ENCODE peak calls at places on chromosomes 7 and 10, in ten cellular contexts. K, D, A, S, Y, E, V, R, Q and C are unnamed samples.

GRCh38 chr7:130430841-130431713 is 9.7 kb downstream of the CEP41 start:
- DNase-seq in R (no peak), Y (no peak), D (no peak), E (no peak), A (peak), K (no peak), V (no peak), S (no peak), Q (no peak), C (peak)

GRCh38 chr7:48424731-48425130 is 253.5 kb downstream of the ABCA13 start:
- DNase-seq in V (no peak), D (no peak), A (peak), E (no peak), R (no peak), Y (no peak), Q (no peak), K (peak), S (peak), C (no peak)

GRCh38 chr7:80139179-80139578 is 4.5 kb downstream of the GNAI1 start:
- DNase-seq in S (peak), A (no peak), E (no peak), Y (no peak), R (no peak), V (no peak), D (no peak), Q (no peak), K (no peak), C (no peak)

GRCh38 chr10:59227136-59227673 is 50.8 kb downstream of the PHYHIPL start:
- DNase-seq in V (no peak), K (peak), S (peak), D (no peak), R (no peak), A (peak), Y (no peak), Q (no peak), E (no peak), C (no peak)

GRCh38 chr10:101834341-101834740 is 9.3 kb downstream of the KCNIP2 start:
- DNase-seq in K (no peak), Q (no peak), S (peak), D (peak), Y (no peak), V (no peak), R (no peak), A (no peak), E (no peak), C (no peak)

GRCh38 chr10:43249962-43250624 is 16.8 kb downstream of the RASGEF1A start:
- DNase-seq in Q (no peak), D (no peak), K (peak), S (peak), Y (peak), V (no peak), E (peak), R (peak), A (peak), C (no peak)

GRCh38 chr7:105218215-105218614 is 170.5 kb downstream of the SRPK2 start:
- DNase-seq in D (no peak), A (peak), R (no peak), K (no peak), V (no peak), Y (no peak), E (no peak), S (peak), Q (no peak), C (no peak)

GRCh38 chr10:118741994-118742393 is 12.8 kb downstream of the CACUL1 start:
- DNase-seq in R (no peak), D (no peak), K (no peak), E (no peak), S (peak), V (no peak), Y (no peak), A (peak), Q (no peak), C (no peak)

GRCh38 chr7:378551-379455 is 88.8 kb downstream of the FOXL3 start:
- DNase-seq in A (no peak), S (no peak), R (peak), E (peak), V (no peak), Y (no peak), Q (no peak), K (peak), D (peak), C (no peak)

GRCh38 chr10:36771725-36772124 is 353.7 kb upstream of the ANKRD30A start:
- DNase-seq in S (no peak), E (no peak), V (no peak), K (no peak), R (no peak), D (no peak), Y (no peak), A (no peak), Q (no peak), C (no peak)

GRCh38 chr7:148650232-148650858 is 48.4 kb upstream of the CUL1 start:
- DNase-seq in E (no peak), D (no peak), Q (no peak), A (peak), S (peak), Y (no peak), K (no peak), R (no peak), V (no peak), C (no peak)

GRCh38 chr10:97882142-97883091 is 32.8 kb downstream of the GOLGA7B start:
- DNase-seq in S (peak), E (no peak), R (peak), D (no peak), K (no peak), V (no peak), Y (no peak), Q (peak), A (peak), C (no peak)

GRCh38 chr10:103688451-103688850 is 166.9 kb downstream of the SH3PXD2A start:
- DNase-seq in A (no peak), D (no peak), R (no peak), K (no peak), S (no peak), Y (no peak), V (no peak), Q (no peak), E (no peak), C (no peak)

GRCh38 chr10:121698336-121698735 is 100.1 kb upstream of the FGFR2 start:
- DNase-seq in S (no peak), D (no peak), E (no peak), A (peak), K (no peak), R (no peak), Q (no peak), Y (no peak), V (no peak), C (no peak)

DNA sequence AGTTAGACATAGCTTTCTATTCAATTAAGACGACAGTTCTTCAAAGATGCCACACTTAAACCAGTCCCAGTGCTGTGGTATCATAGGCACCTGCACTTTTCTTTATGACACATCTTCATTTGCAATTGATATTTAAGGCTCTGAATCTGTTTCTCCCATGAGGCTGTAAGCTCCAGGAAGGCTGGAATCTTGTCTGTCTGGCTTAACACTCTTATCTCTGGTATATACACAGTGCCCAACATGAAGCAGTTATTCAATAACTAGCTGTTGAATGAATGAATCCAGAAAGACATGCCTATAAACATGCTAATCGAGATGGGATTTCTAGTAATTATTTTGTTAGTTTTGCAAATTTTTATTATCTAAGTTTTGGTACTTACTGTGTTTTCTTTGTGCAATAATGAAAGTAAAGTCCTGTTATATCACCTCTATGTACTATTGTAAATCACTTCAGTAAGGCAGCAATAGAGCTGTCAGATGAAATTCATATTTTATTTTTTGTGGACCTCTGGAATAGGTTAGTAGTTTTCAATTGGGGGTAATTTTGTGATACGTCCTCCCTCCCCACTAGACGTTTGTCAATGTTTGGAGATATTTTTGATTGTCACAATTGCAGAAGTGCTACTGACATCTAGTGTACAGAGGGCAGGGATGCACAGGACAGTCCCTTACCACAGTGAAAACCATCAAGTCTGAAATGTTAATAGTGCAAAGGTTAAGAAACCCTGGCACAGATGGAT is 51.3 kb upstream of the STEAP4 start:
- DNase-seq in A (peak), Y (no peak), K (no peak), R (no peak), S (peak), V (no peak), Q (no peak), D (no peak), E (no peak), C (no peak)
- TF ChIP-seq CTCF in A (peak), Y (no peak), K (peak), R (no peak), S (peak), V (no peak), Q (peak), D (no peak), E (peak), C (no peak)

DNA sequence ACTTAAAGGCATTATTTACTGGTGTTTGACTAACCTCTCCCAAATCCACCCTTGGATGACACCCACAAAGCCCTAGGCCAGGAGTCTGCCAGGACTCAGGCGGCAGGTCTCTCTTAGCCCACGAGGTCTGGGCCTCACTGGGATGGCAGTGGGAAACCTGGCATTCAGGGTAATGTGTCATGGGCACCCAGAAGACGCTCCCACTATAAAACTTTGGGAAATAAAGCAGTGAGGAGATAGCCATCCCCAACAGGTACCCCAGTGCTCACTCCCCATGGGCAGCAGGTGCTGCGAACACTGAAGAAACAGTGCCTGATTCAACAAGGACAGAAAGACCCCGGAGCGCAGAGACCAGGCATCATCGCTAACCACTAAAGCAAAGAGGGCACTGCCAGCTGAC is 14.4 kb upstream of the PTPRN2 start:
- DNase-seq in A (no peak), D (no peak), Y (no peak), K (no peak), E (no peak), V (no peak), S (no peak), Q (no peak), R (no peak), C (no peak)
- TF ChIP-seq CTCF in A (no peak), D (no peak), Y (no peak), K (no peak), E (no peak), V (no peak), S (no peak), Q (no peak), R (no peak), C (no peak)

GRCh38 chr10:133361227-133361626 is 3.4 kb upstream of the FUOM start:
- DNase-seq in K (no peak), R (no peak), V (no peak), Q (no peak), E (no peak), D (no peak), S (no peak), Y (no peak), A (no peak), C (no peak)

GRCh38 chr10:133358162-133358919 is 522 bp upstream of the FUOM start:
- DNase-seq in R (no peak), Y (no peak), D (peak), V (no peak), Q (no peak), K (no peak), A (no peak), S (no peak), E (no peak), C (no peak)

GRCh38 chr10:133359972-133360610 is 2.3 kb upstream of the FUOM start:
- DNase-seq in D (no peak), A (no peak), Q (no peak), K (no peak), S (no peak), Y (no peak), E (no peak), V (no peak), R (no peak), C (no peak)

GRCh38 chr10:133358920-133359300 is 1.1 kb upstream of the FUOM start:
- DNase-seq in Q (no peak), E (no peak), A (no peak), K (no peak), R (no peak), D (no peak), V (no peak), Y (no peak), S (no peak), C (no peak)

DNA sequence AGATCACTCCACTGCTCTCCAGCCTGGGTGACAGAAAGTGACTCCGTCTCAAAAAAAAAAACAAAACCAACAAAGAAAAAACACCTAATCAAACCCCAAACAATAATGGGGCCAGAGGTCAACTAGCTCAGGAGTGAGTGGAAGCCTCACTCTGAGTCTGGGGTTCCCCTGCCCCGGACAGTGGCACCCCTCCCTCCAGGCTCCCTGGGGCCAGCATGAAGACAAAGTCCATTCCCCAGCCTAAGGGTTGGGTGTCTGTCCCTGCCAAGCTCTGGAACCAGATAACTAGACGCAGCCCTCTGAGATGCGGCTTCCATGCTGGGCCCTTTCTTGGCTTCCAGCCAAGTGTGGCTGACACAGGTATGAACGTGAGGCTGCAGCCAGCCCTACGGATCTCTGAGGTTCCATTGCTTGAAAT is 1.7 kb upstream of the FUOM start:
- DNase-seq in K (no peak), R (peak), S (peak), V (no peak), A (peak), E (no peak), Y (no peak), Q (no peak), D (no peak), C (no peak)
- TF ChIP-seq CTCF in K (no peak), R (no peak), S (no peak), V (no peak), A (no peak), E (no peak), Y (no peak), Q (no peak), D (no peak), C (no peak)

GRCh38 chr7:36638586-36639265 is 85.6 kb downstream of the AOAH start:
- DNase-seq in E (no peak), V (no peak), D (no peak), Q (no peak), R (no peak), A (peak), S (no peak), Y (no peak), K (no peak), C (no peak)
- TF ChIP-seq CTCF in E (no peak), V (no peak), D (no peak), Q (no peak), R (no peak), A (no peak), S (no peak), Y (no peak), K (no peak), C (no peak)

GRCh38 chr7:102125127-102125561 is 161.5 kb upstream of the SH2B2 start:
- DNase-seq in Y (no peak), A (peak), S (peak), Q (no peak), E (no peak), V (no peak), K (peak), D (no peak), R (no peak), C (no peak)
- TF ChIP-seq CTCF in Y (no peak), A (no peak), S (peak), Q (peak), E (no peak), V (no peak), K (no peak), D (no peak), R (no peak), C (no peak)

GRCh38 chr7:55144333-55144954 is 125.6 kb downstream of the EGFR start:
- DNase-seq in V (no peak), K (peak), E (no peak), A (no peak), S (no peak), Y (no peak), R (no peak), Q (no peak), D (no peak), C (peak)
- TF ChIP-seq CTCF in V (no peak), K (peak), E (peak), A (peak), S (peak), Y (no peak), R (no peak), Q (peak), D (no peak), C (peak)